ENCODE peak calls at places on chromosome 16, in six cellular contexts. One of them, this sample, is unnamed.

GRCh38 chr16:13873835-13874438 is 46.0 kb upstream of the ERCC4 start:
- DNase-seq in tibial nerve: no peak
- DNase-seq in heart left ventricle: no peak
- DNase-seq in spleen: no peak
- DNase-seq in GM12878: no peak
- DNase-seq in AG04450: no peak
- DNase-seq in this sample: no peak

GRCh38 chr16:80327740-80328139 is 213.1 kb upstream of the DYNLRB2 start:
- DNase-seq in tibial nerve: no peak
- DNase-seq in heart left ventricle: no peak
- DNase-seq in spleen: no peak
- DNase-seq in GM12878: no peak
- DNase-seq in AG04450: no peak
- DNase-seq in this sample: no peak

GRCh38 chr16:81720973-81721907 is 57.9 kb upstream of the PLCG2 start:
- DNase-seq in tibial nerve: no peak
- DNase-seq in heart left ventricle: no peak
- DNase-seq in spleen: no peak
- DNase-seq in GM12878: no peak
- DNase-seq in AG04450: no peak
- DNase-seq in this sample: no peak

GRCh38 chr16:19223235-19223847 is 55.3 kb downstream of the SYT17 start:
- DNase-seq in tibial nerve: peak
- DNase-seq in heart left ventricle: no peak
- DNase-seq in spleen: no peak
- DNase-seq in GM12878: no peak
- DNase-seq in AG04450: no peak
- DNase-seq in this sample: no peak

GRCh38 chr16:84040823-84041391 is 1.7 kb downstream of the SLC38A8 start:
- DNase-seq in tibial nerve: no peak
- DNase-seq in heart left ventricle: no peak
- DNase-seq in spleen: peak
- DNase-seq in GM12878: no peak
- DNase-seq in AG04450: no peak
- DNase-seq in this sample: no peak

GRCh38 chr16:59545666-59546065 is 811.5 kb upstream of the GOT2 start:
- DNase-seq in tibial nerve: no peak
- DNase-seq in heart left ventricle: no peak
- DNase-seq in spleen: no peak
- DNase-seq in GM12878: no peak
- DNase-seq in AG04450: no peak
- DNase-seq in this sample: no peak

GRCh38 chr16:1188781-1189189 is 35.9 kb downstream of the CACNA1H start:
- DNase-seq in tibial nerve: peak
- DNase-seq in heart left ventricle: peak
- DNase-seq in spleen: no peak
- DNase-seq in GM12878: no peak
- DNase-seq in AG04450: no peak
- DNase-seq in this sample: no peak

GRCh38 chr16:68387301-68387700 is 61.0 kb downstream of the SMPD3 start:
- DNase-seq in tibial nerve: no peak
- DNase-seq in heart left ventricle: no peak
- DNase-seq in spleen: no peak
- DNase-seq in GM12878: no peak
- DNase-seq in AG04450: no peak
- DNase-seq in this sample: no peak

GRCh38 chr16:81645303-81645702 is 133.8 kb upstream of the PLCG2 start:
- DNase-seq in tibial nerve: no peak
- DNase-seq in heart left ventricle: peak
- DNase-seq in spleen: peak
- DNase-seq in GM12878: no peak
- DNase-seq in AG04450: peak
- DNase-seq in this sample: no peak

GRCh38 chr16:80274576-80275191 is 266.1 kb upstream of the DYNLRB2 start:
- DNase-seq in tibial nerve: no peak
- DNase-seq in heart left ventricle: no peak
- DNase-seq in spleen: no peak
- DNase-seq in GM12878: no peak
- DNase-seq in AG04450: peak
- DNase-seq in this sample: no peak

GRCh38 chr16:65429504-65430149 is 307.8 kb upstream of the CDH11 start:
- DNase-seq in tibial nerve: no peak
- DNase-seq in heart left ventricle: no peak
- DNase-seq in spleen: no peak
- DNase-seq in GM12878: no peak
- DNase-seq in AG04450: no peak
- DNase-seq in this sample: no peak

GRCh38 chr16:50680907-50681885 is at the start of gene SNX20:
- DNase-seq in tibial nerve: no peak
- DNase-seq in heart left ventricle: peak
- DNase-seq in spleen: peak
- DNase-seq in GM12878: peak
- DNase-seq in AG04450: no peak
- DNase-seq in this sample: no peak

GRCh38 chr16:48824271-48824670 is 214.3 kb upstream of the N4BP1 start:
- DNase-seq in tibial nerve: no peak
- DNase-seq in heart left ventricle: no peak
- DNase-seq in spleen: no peak
- DNase-seq in GM12878: no peak
- DNase-seq in AG04450: no peak
- DNase-seq in this sample: no peak

GRCh38 chr16:65524997-65525396 is 403.1 kb upstream of the CDH11 start:
- DNase-seq in tibial nerve: no peak
- DNase-seq in heart left ventricle: peak
- DNase-seq in spleen: no peak
- DNase-seq in GM12878: no peak
- DNase-seq in AG04450: peak
- DNase-seq in this sample: no peak

GRCh38 chr16:84941916-84942315 is 69.4 kb downstream of the ZDHHC7 start:
- DNase-seq in tibial nerve: no peak
- DNase-seq in heart left ventricle: no peak
- DNase-seq in spleen: no peak
- DNase-seq in GM12878: no peak
- DNase-seq in AG04450: no peak
- DNase-seq in this sample: no peak

GRCh38 chr16:66188786-66189725 is 177.4 kb upstream of the CDH5 start:
- DNase-seq in tibial nerve: peak
- DNase-seq in heart left ventricle: peak
- DNase-seq in spleen: no peak
- DNase-seq in GM12878: no peak
- DNase-seq in AG04450: peak
- DNase-seq in this sample: no peak

GRCh38 chr16:86529160-86529559 is 18.8 kb downstream of the FOXF1 start:
- DNase-seq in tibial nerve: no peak
- DNase-seq in heart left ventricle: no peak
- DNase-seq in spleen: no peak
- DNase-seq in GM12878: no peak
- DNase-seq in AG04450: no peak
- DNase-seq in this sample: no peak

GRCh38 chr16:15041260-15042011 is 14.4 kb downstream of the NTAN1 start:
- DNase-seq in tibial nerve: peak
- DNase-seq in heart left ventricle: peak
- DNase-seq in spleen: peak
- DNase-seq in GM12878: no peak
- DNase-seq in AG04450: no peak
- DNase-seq in this sample: peak

GRCh38 chr16:83200005-83200779 is 573.4 kb downstream of the CDH13 start:
- DNase-seq in tibial nerve: no peak
- DNase-seq in heart left ventricle: no peak
- DNase-seq in spleen: no peak
- DNase-seq in GM12878: no peak
- DNase-seq in AG04450: no peak
- DNase-seq in this sample: no peak

GRCh38 chr16:73739049-73739769 is 557.4 kb upstream of the PSMD7 start:
- DNase-seq in tibial nerve: no peak
- DNase-seq in heart left ventricle: no peak
- DNase-seq in spleen: no peak
- DNase-seq in GM12878: no peak
- DNase-seq in AG04450: no peak
- DNase-seq in this sample: no peak

GRCh38 chr16:73747328-73747727 is 549.3 kb upstream of the PSMD7 start:
- DNase-seq in tibial nerve: no peak
- DNase-seq in heart left ventricle: no peak
- DNase-seq in spleen: no peak
- DNase-seq in GM12878: no peak
- DNase-seq in AG04450: no peak
- DNase-seq in this sample: no peak

GRCh38 chr16:73746554-73746953 is 550.1 kb upstream of the PSMD7 start:
- DNase-seq in tibial nerve: no peak
- DNase-seq in heart left ventricle: no peak
- DNase-seq in spleen: no peak
- DNase-seq in GM12878: no peak
- DNase-seq in AG04450: no peak
- DNase-seq in this sample: no peak

DNA sequence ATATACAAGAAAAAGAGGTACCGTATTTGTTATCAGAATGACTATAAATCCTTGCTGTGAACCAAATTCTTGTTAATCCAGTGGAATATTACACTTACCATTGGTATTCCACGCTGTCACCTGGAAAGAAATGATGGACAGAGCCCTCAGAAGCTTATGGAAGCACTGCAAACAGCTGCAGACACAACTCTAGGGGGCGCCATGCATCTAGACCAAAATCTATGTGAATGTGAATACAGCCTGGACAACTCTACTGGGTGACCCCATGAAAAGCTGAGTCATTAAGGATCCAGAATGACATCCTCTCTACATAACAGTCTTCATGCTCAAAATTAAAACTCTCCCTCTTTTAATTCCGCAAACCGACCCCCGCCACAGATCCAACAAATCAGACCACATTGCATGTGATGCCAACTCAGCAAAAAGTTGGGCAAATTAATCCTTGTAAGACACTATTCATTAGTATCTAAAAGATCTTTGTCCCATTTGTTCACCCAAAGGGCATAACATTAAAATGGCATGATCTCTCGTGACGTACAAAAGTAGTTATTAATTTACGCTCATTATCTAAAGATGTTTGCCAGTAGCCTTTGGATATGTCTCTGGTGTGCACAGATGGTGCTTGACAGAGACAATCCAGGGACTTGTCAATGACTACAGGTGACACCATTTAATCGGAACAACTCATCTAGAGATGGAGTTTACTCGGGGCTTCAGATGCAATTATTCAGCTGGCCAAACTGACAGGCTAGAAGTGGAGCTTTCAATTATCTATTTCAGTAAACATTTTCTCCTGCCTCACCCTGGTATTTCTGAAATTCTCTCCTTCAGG is 552.7 kb upstream of the PSMD7 start:
- DNase-seq in tibial nerve: no peak
- DNase-seq in heart left ventricle: no peak
- DNase-seq in spleen: no peak
- DNase-seq in GM12878: no peak
- DNase-seq in AG04450: no peak
- DNase-seq in this sample: no peak
- TF ChIP-seq CTCF in tibial nerve: no peak
- TF ChIP-seq CTCF in heart left ventricle: peak
- TF ChIP-seq CTCF in spleen: no peak
- TF ChIP-seq CTCF in GM12878: no peak
- TF ChIP-seq CTCF in AG04450: no peak
- TF ChIP-seq CTCF in this sample: no peak

GRCh38 chr16:4356820-4357219 is 5.7 kb upstream of the PAM16 start:
- DNase-seq in tibial nerve: no peak
- DNase-seq in heart left ventricle: no peak
- DNase-seq in spleen: peak
- DNase-seq in GM12878: no peak
- DNase-seq in AG04450: no peak
- DNase-seq in this sample: no peak
- H3K4me3 ChIP-seq in tibial nerve: no peak
- H3K4me3 ChIP-seq in heart left ventricle: no peak
- H3K4me3 ChIP-seq in spleen: no peak
- H3K4me3 ChIP-seq in GM12878: no peak
- H3K4me3 ChIP-seq in AG04450: no peak
- H3K4me3 ChIP-seq in this sample: no peak

DNA sequence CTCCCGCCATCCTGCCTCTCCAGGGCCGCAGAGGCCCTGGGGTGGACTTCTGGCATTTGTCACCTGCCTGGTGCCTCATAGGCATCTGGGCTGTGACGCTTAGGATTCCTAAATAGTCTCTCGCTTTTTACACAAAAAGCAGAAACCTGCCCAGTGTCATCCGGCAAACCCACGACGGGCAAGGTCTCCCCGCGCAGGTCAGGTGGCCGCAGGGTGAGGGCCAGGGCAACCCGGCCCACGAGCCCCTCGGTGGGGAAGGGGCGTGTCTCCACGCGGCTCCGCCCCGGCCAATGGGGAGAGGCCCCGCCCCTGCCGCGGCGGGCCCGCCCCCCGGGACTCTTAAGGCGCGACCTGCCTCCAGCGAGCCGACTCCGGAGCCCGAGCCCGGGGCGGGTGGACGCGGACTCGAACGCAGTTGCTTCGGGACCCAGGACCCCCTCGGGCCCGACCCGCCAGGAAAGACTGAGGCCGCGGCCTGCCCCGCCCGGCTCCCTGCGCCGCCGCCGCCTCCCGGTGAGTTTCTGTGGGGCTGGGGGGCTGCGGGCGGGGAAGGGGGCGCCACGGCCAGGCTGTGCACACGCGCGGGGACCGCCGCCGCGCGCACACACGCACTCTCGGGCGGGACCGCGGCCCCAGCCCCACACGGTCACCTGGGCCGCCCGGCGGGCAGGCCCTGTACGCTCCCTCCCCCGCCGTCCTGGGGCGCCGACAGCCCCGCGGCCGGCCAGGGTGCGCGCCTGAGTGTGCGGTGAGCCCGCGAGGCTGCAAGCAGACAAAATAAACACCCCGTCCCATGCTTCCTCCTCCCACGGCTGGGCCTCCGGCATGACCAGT is at the start of gene VASN:
- DNase-seq in tibial nerve: peak
- DNase-seq in heart left ventricle: peak
- DNase-seq in spleen: peak
- DNase-seq in GM12878: no peak
- DNase-seq in AG04450: no peak
- DNase-seq in this sample: no peak
- H3K27ac ChIP-seq in tibial nerve: peak
- H3K27ac ChIP-seq in heart left ventricle: peak
- H3K27ac ChIP-seq in spleen: peak
- H3K27ac ChIP-seq in GM12878: no peak
- H3K27ac ChIP-seq in AG04450: peak
- H3K27ac ChIP-seq in this sample: peak

DNA sequence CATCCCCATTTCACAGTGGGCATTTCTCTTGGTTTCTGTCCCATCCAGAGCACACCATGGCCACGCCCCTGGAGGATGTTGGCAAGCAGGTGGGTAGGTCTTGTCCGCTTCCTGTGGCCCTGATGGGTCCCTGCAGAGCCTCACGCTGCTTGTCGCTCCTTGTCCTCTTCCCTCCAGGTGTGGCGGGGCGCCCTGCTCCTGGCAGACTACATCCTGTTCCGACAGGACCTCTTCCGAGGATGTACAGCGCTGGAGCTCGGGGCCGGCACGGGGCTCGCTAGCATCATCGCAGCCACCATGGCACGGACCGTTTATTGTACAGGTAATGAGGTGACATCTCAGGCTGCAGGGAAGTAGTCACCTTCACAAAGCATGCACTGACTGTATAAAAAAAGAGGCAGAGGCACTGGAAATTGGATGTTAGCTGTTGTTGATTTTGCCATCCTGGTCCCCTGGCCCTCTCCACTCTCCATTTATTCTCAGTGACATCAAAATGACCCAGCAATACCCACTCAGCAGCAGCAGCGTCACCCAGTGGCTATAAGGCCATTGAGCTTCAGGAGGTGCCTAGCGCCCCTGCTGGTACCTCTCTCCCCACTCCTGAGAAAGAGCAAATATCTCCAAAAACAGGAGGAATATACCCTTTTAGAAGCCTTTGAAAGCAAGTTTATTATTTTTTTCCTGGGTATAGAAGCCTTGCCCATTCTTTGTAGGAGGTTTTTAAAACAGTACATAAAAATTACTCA is 13.7 kb downstream of the METTL22 start:
- DNase-seq in tibial nerve: no peak
- DNase-seq in heart left ventricle: no peak
- DNase-seq in spleen: peak
- DNase-seq in GM12878: no peak
- DNase-seq in AG04450: no peak
- DNase-seq in this sample: no peak
- TF ChIP-seq CTCF in tibial nerve: peak
- TF ChIP-seq CTCF in heart left ventricle: peak
- TF ChIP-seq CTCF in spleen: no peak
- TF ChIP-seq CTCF in GM12878: peak
- TF ChIP-seq CTCF in AG04450: peak
- TF ChIP-seq CTCF in this sample: no peak